ENCODE peak calls at places on chromosomes 11 and 22, in five cellular contexts. C is CD8-positive, alpha-beta T cell; W is activated naive CD4-positive, alpha-beta T cell treated with anti-CD3 and anti-CD28 coated beads for 36 hours; T is KG1; V is erythroblast. I is an unnamed sample.
A peak's percentile ranks its signal among the peaks of the same experiment; 100 is the strongest.

GRCh38 chr22:44379817-44380560 is 67.2 kb upstream of the SHISAL1 start:
- DNase-seq in C (no peak), W (no peak), T (no peak), V (no peak), I (no peak)

GRCh38 chr11:36398261-36398953 is 102.3 kb downstream of the PRR5L start:
- DNase-seq in C (no peak), W (no peak), T (no peak), V (no peak), I (no peak)

GRCh38 chr11:14455648-14456430 is 43.8 kb downstream of the COPB1 start:
- DNase-seq in C (no peak), W (no peak), T (no peak), V (no peak), I (no peak)

GRCh38 chr11:12813371-12814225 is 139.4 kb downstream of the TEAD1 start:
- DNase-seq in C (no peak), W (no peak), T (no peak), V (no peak), I (peak; percentile 54)

GRCh38 chr11:133993107-133993506 is 36.3 kb upstream of the IGSF9B start:
- DNase-seq in C (no peak), W (no peak), T (no peak), V (no peak), I (no peak)

GRCh38 chr11:104772806-104773241 is 125.4 kb downstream of the CASP12 start:
- DNase-seq in C (no peak), W (peak; percentile 20), T (no peak), V (no peak), I (no peak)

GRCh38 chr22:36328635-36329216 is 59.0 kb downstream of the MYH9 start:
- DNase-seq in C (peak; percentile 52), W (peak; percentile 55), T (no peak), V (peak; percentile 50), I (peak; percentile 34)

GRCh38 chr11:115624065-115624464 is 119.8 kb upstream of the CADM1 start:
- DNase-seq in C (no peak), W (no peak), T (no peak), V (no peak), I (no peak)

GRCh38 chr11:19218216-19218615 is 16.4 kb upstream of the CSRP3 start:
- DNase-seq in C (no peak), W (no peak), T (no peak), V (no peak), I (no peak)

GRCh38 chr11:110000045-110000502 is 93.1 kb upstream of the ZC3H12C start:
- DNase-seq in C (no peak), W (no peak), T (no peak), V (no peak), I (no peak)

GRCh38 chr11:111269146-111269868 is 23.8 kb downstream of the POU2AF2 start:
- DNase-seq in C (no peak), W (no peak), T (no peak), V (no peak), I (no peak)

GRCh38 chr11:75576445-75577049 is 14.5 kb downstream of the SERPINH1 start:
- DNase-seq in C (no peak), W (no peak), T (peak; percentile 23), V (peak; percentile 69), I (peak; percentile 38)

GRCh38 chr22:35777335-35777975 is 59.8 kb downstream of the APOL5 start:
- DNase-seq in C (no peak), W (no peak), T (no peak), V (no peak), I (no peak)

GRCh38 chr11:4040461-4040860 is 54.1 kb upstream of the RRM1 start:
- DNase-seq in C (no peak), W (no peak), T (no peak), V (no peak), I (no peak)

GRCh38 chr11:18614667-18615066 is 15.1 kb downstream of the MISFA start:
- DNase-seq in C (no peak), W (no peak), T (no peak), V (no peak), I (no peak)

GRCh38 chr22:20444325-20444724 is 6.7 kb upstream of the SCARF2 start:
- DNase-seq in C (no peak), W (no peak), T (no peak), V (no peak), I (no peak)

GRCh38 chr11:58805065-58805464 is 39.4 kb downstream of the GLYATL2 start:
- DNase-seq in C (no peak), W (no peak), T (no peak), V (no peak), I (no peak)

GRCh38 chr22:27836181-27836580 is 34.6 kb upstream of the MN1 start:
- DNase-seq in C (no peak), W (no peak), T (no peak), V (no peak), I (no peak)

GRCh38 chr11:115264278-115264677 is 239.9 kb downstream of the CADM1 start:
- DNase-seq in C (no peak), W (no peak), T (no peak), V (no peak), I (no peak)

GRCh38 chr11:61035086-61035835 is 63.8 kb downstream of the CD6 start:
- DNase-seq in C (no peak), W (peak; percentile 16), T (no peak), V (no peak), I (no peak)

GRCh38 chr11:65777821-65778361 is 2.9 kb downstream of the AP5B1 start:
- DNase-seq in C (no peak), W (no peak), T (no peak), V (no peak), I (no peak)

GRCh38 chr11:24163146-24163545 is 333.7 kb upstream of the LUZP2 start:
- DNase-seq in C (no peak), W (no peak), T (no peak), V (no peak), I (no peak)

GRCh38 chr22:39205344-39206021 is 39.3 kb downstream of the PDGFB start:
- DNase-seq in C (peak; percentile 61), W (peak; percentile 38), T (no peak), V (no peak), I (peak; percentile 61)